ENCODE peak calls at places on chromosomes 1 and 21, in ten cellular contexts. Q, H, G, E, B, O, Z, W, K and T are unnamed samples.
A peak's percentile ranks its signal among the peaks of the same experiment; 100 is the strongest.

GRCh38 chr1:161229896-161230295 is 4.0 kb downstream of the TOMM40L start:
- DNase-seq in E (no peak), O (no peak), W (no peak), K (no peak), H (no peak), G (no peak), Q (no peak), B (peak; percentile 38), Z (no peak), T (no peak)

GRCh38 chr1:196440711-196441110 is 167.5 kb downstream of the KCNT2 start:
- DNase-seq in H (no peak), O (no peak), B (no peak), Q (no peak), K (no peak), Z (no peak), G (no peak), E (no peak), W (no peak), T (no peak)

GRCh38 chr1:18569811-18570545 is 60.7 kb upstream of the PAX7 start:
- DNase-seq in W (no peak), H (no peak), Z (no peak), K (no peak), Q (no peak), E (no peak), B (no peak), G (no peak), O (no peak), T (no peak)

GRCh38 chr1:221622389-221622788 is 119.5 kb downstream of the DUSP10 start:
- DNase-seq in E (no peak), K (no peak), Q (no peak), O (no peak), Z (no peak), H (no peak), W (no peak), B (no peak), G (no peak), T (no peak)

GRCh38 chr1:162081316-162081715 is 11.8 kb downstream of the NOS1AP start:
- DNase-seq in Q (peak; percentile 35), K (no peak), G (no peak), E (no peak), O (no peak), H (peak; percentile 56), W (peak; percentile 8), B (no peak), Z (no peak), T (no peak)

GRCh38 chr21:25039461-25040380 is 567.6 kb downstream of the MRPL39 start:
- DNase-seq in Q (no peak), E (peak; percentile 73), O (peak; percentile 12), G (peak; percentile 40), B (peak; percentile 27), H (peak; percentile 47), W (no peak), Z (peak; percentile 65), K (no peak), T (no peak)

GRCh38 chr1:29646161-29646775 is 409.9 kb downstream of the PTPRU start:
- DNase-seq in O (no peak), G (no peak), H (no peak), Z (no peak), W (no peak), Q (no peak), B (no peak), K (no peak), E (no peak), T (peak; percentile 1)

GRCh38 chr1:152110365-152110859 is 4.8 kb downstream of the TCHH start:
- DNase-seq in W (peak; percentile 38), B (no peak), O (no peak), G (no peak), Q (no peak), K (peak; percentile 21), E (peak; percentile 50), Z (peak; percentile 49), H (peak; percentile 49), T (no peak)

GRCh38 chr1:237903961-237904360 is 13.2 kb upstream of the ZP4 start:
- DNase-seq in O (no peak), G (no peak), H (peak; percentile 4), E (no peak), W (no peak), Q (no peak), K (no peak), B (no peak), Z (no peak), T (no peak)

GRCh38 chr1:32888677-32889420 is 2.6 kb downstream of the HPCA start:
- DNase-seq in Q (no peak), W (no peak), O (no peak), G (no peak), E (no peak), K (no peak), Z (no peak), H (no peak), B (no peak), T (no peak)

DNA sequence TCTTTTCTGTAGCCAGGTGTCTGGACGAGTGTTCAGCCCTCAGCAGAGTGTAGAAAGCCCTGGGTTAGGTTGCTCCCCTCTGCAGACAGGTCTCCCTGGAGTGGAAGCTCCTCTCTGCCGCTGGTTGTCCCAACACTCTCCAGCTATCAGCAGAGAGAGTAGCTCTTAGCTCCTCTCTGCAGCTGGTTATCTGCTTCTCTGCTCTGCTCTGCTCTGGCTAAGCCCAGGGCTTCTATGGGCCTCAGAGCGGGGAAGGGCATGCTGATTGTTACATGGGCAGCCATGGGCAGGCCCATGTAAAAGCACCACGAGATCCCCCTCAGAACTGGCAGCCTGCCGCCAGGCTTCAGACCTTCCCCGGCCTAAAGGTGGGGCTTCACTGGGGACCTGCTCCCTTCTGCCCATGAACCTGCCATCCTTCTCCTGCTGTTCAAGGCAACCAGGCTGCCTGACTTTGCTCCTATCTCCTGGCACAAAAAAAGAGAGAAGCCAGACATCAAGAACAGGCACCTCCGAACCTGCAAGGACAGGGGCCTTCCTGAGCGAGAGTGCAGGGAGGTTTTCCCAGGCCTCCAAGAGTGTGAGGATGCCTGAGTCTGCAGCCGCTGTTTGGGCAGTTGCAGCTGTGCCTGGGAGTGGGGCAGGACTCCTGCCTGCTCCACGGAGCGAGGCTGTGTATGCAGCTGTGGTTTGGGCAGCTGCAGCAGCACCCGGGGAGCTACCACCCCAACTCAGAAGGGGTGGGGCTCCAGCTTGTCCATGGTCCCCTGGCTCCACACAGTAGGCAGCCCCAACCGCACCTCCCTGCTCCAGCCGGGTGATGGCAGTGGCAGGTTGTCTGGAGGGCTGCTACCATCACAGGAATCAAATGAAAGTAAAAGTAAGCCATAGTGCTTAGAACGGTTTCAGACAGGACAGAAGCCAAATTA is 973.7 kb downstream of the LTN1 start:
- DNase-seq in B (peak; percentile 20), O (no peak), H (peak; percentile 55), Q (no peak), W (peak; percentile 10), G (peak; percentile 2), K (no peak), Z (no peak), E (peak; percentile 72), T (no peak)
- TF ChIP-seq CTCF in B (peak; percentile 6), O (no peak), H (peak; percentile 50), Q (no peak), W (peak; percentile 14), G (no peak), K (no peak), Z (peak; percentile 19), E (peak; percentile 24), T (peak; percentile 16)

GRCh38 chr1:8873001-8873400 is 5.5 kb downstream of the ENO1 start:
- DNase-seq in O (no peak), Z (no peak), Q (no peak), H (no peak), B (no peak), G (no peak), E (no peak), K (no peak), W (no peak), T (no peak)
- TF ChIP-seq CTCF in O (no peak), Z (no peak), Q (no peak), H (no peak), B (no peak), G (no peak), E (no peak), K (no peak), W (no peak), T (no peak)

GRCh38 chr1:65254320-65255087 is 54.8 kb upstream of the DNAJC6 start:
- DNase-seq in K (peak; percentile 61), O (peak; percentile 95), W (peak; percentile 55), Z (peak; percentile 37), H (peak; percentile 80), G (peak; percentile 96), E (peak; percentile 89), Q (peak; percentile 42), B (peak; percentile 92), T (peak; percentile 74)
- TF ChIP-seq CTCF in K (no peak), O (no peak), W (no peak), Z (peak; percentile 18), H (no peak), G (no peak), E (no peak), Q (no peak), B (peak; percentile 28), T (no peak)

GRCh38 chr1:154466879-154467767 is 34.9 kb upstream of the TDRD10 start:
- DNase-seq in G (peak; percentile 44), W (no peak), B (no peak), E (peak; percentile 42), Z (no peak), O (no peak), K (no peak), H (no peak), Q (no peak), T (no peak)
- TF ChIP-seq CTCF in G (peak; percentile 19), W (peak; percentile 22), B (peak; percentile 28), E (peak; percentile 8), Z (peak; percentile 19), O (peak; percentile 50), K (peak; percentile 28), H (peak; percentile 26), Q (no peak), T (no peak)

GRCh38 chr1:159594581-159594980 is 7.0 kb downstream of the APCS start:
- DNase-seq in O (no peak), Z (peak; percentile 51), H (no peak), B (no peak), G (no peak), K (no peak), Q (no peak), E (no peak), W (peak; percentile 26), T (no peak)
- TF ChIP-seq CTCF in O (no peak), Z (no peak), H (no peak), B (no peak), G (no peak), K (no peak), Q (no peak), E (no peak), W (no peak), T (no peak)